ENCODE peak calls at places on chromosome 3, in six cellular contexts. One of them, this sample, is unnamed.

GRCh38 chr3:143358155-143358792 is 238.7 kb downstream of the CHST2 start:
- ATAC-seq in left cardiac atrium: no peak
- ATAC-seq in HepG2: no peak
- ATAC-seq in natural killer cell: no peak
- ATAC-seq in upper lobe of left lung: no peak
- ATAC-seq in sciatic nerve: no peak
- ATAC-seq in this sample: no peak

GRCh38 chr3:30342319-30343060 is 263.9 kb upstream of the TGFBR2 start:
- ATAC-seq in left cardiac atrium: peak
- ATAC-seq in HepG2: peak
- ATAC-seq in natural killer cell: no peak
- ATAC-seq in upper lobe of left lung: peak
- ATAC-seq in sciatic nerve: peak
- ATAC-seq in this sample: peak

GRCh38 chr3:132006605-132007204 is 28.1 kb downstream of the CPNE4 start:
- ATAC-seq in left cardiac atrium: no peak
- ATAC-seq in HepG2: peak
- ATAC-seq in natural killer cell: no peak
- ATAC-seq in upper lobe of left lung: no peak
- ATAC-seq in sciatic nerve: no peak
- ATAC-seq in this sample: no peak

GRCh38 chr3:86938305-86938704 is 52.6 kb downstream of the VGLL3 start:
- ATAC-seq in left cardiac atrium: no peak
- ATAC-seq in HepG2: no peak
- ATAC-seq in natural killer cell: no peak
- ATAC-seq in upper lobe of left lung: no peak
- ATAC-seq in sciatic nerve: peak
- ATAC-seq in this sample: no peak

GRCh38 chr3:58323795-58324674 is 8.7 kb upstream of the PXK start:
- ATAC-seq in left cardiac atrium: no peak
- ATAC-seq in HepG2: no peak
- ATAC-seq in natural killer cell: no peak
- ATAC-seq in upper lobe of left lung: no peak
- ATAC-seq in sciatic nerve: no peak
- ATAC-seq in this sample: no peak

GRCh38 chr3:37074178-37074577 is 80.9 kb downstream of the MLH1 start:
- ATAC-seq in left cardiac atrium: no peak
- ATAC-seq in HepG2: no peak
- ATAC-seq in natural killer cell: no peak
- ATAC-seq in upper lobe of left lung: no peak
- ATAC-seq in sciatic nerve: no peak
- ATAC-seq in this sample: no peak

GRCh38 chr3:8507496-8507895 is 5.9 kb downstream of the LMCD1 start:
- ATAC-seq in left cardiac atrium: no peak
- ATAC-seq in HepG2: no peak
- ATAC-seq in natural killer cell: no peak
- ATAC-seq in upper lobe of left lung: no peak
- ATAC-seq in sciatic nerve: no peak
- ATAC-seq in this sample: no peak

GRCh38 chr3:175338775-175339535 is 479.8 kb downstream of the NAALADL2 start:
- ATAC-seq in left cardiac atrium: no peak
- ATAC-seq in HepG2: no peak
- ATAC-seq in natural killer cell: no peak
- ATAC-seq in upper lobe of left lung: peak
- ATAC-seq in sciatic nerve: peak
- ATAC-seq in this sample: peak

GRCh38 chr3:152703245-152703900 is 131.6 kb upstream of the P2RY1 start:
- ATAC-seq in left cardiac atrium: no peak
- ATAC-seq in HepG2: no peak
- ATAC-seq in natural killer cell: no peak
- ATAC-seq in upper lobe of left lung: no peak
- ATAC-seq in sciatic nerve: no peak
- ATAC-seq in this sample: no peak

GRCh38 chr3:183927059-183927458 is 42.4 kb upstream of the PARL start:
- ATAC-seq in left cardiac atrium: no peak
- ATAC-seq in HepG2: no peak
- ATAC-seq in natural killer cell: no peak
- ATAC-seq in upper lobe of left lung: no peak
- ATAC-seq in sciatic nerve: no peak
- ATAC-seq in this sample: no peak

GRCh38 chr3:120450261-120450913 is 405 bp downstream of the FSTL1 start:
- ATAC-seq in left cardiac atrium: peak
- ATAC-seq in HepG2: peak
- ATAC-seq in natural killer cell: peak
- ATAC-seq in upper lobe of left lung: peak
- ATAC-seq in sciatic nerve: peak
- ATAC-seq in this sample: peak

GRCh38 chr3:169390741-169391300 is 272.7 kb downstream of the MECOM start:
- ATAC-seq in left cardiac atrium: peak
- ATAC-seq in HepG2: no peak
- ATAC-seq in natural killer cell: no peak
- ATAC-seq in upper lobe of left lung: no peak
- ATAC-seq in sciatic nerve: no peak
- ATAC-seq in this sample: no peak

GRCh38 chr3:62749657-62750056 is 125.6 kb downstream of the CADPS start:
- ATAC-seq in left cardiac atrium: no peak
- ATAC-seq in HepG2: no peak
- ATAC-seq in natural killer cell: no peak
- ATAC-seq in upper lobe of left lung: no peak
- ATAC-seq in sciatic nerve: no peak
- ATAC-seq in this sample: no peak

GRCh38 chr3:179020112-179020511 is 51.5 kb downstream of the ZMAT3 start:
- ATAC-seq in left cardiac atrium: peak
- ATAC-seq in HepG2: no peak
- ATAC-seq in natural killer cell: no peak
- ATAC-seq in upper lobe of left lung: no peak
- ATAC-seq in sciatic nerve: peak
- ATAC-seq in this sample: peak

GRCh38 chr3:177764377-177764912 is 567.2 kb upstream of the TBL1XR1 start:
- ATAC-seq in left cardiac atrium: peak
- ATAC-seq in HepG2: no peak
- ATAC-seq in natural killer cell: no peak
- ATAC-seq in upper lobe of left lung: no peak
- ATAC-seq in sciatic nerve: peak
- ATAC-seq in this sample: no peak

GRCh38 chr3:54211097-54211496 is 88.7 kb downstream of the CACNA2D3 start:
- ATAC-seq in left cardiac atrium: no peak
- ATAC-seq in HepG2: no peak
- ATAC-seq in natural killer cell: no peak
- ATAC-seq in upper lobe of left lung: no peak
- ATAC-seq in sciatic nerve: no peak
- ATAC-seq in this sample: no peak

GRCh38 chr3:114411811-114412803 is 118.3 kb downstream of the TIGIT start:
- ATAC-seq in left cardiac atrium: peak
- ATAC-seq in HepG2: peak
- ATAC-seq in natural killer cell: no peak
- ATAC-seq in upper lobe of left lung: no peak
- ATAC-seq in sciatic nerve: peak
- ATAC-seq in this sample: peak

GRCh38 chr3:134235677-134236076 is 15.0 kb downstream of the RYK start:
- ATAC-seq in left cardiac atrium: no peak
- ATAC-seq in HepG2: no peak
- ATAC-seq in natural killer cell: no peak
- ATAC-seq in upper lobe of left lung: no peak
- ATAC-seq in sciatic nerve: no peak
- ATAC-seq in this sample: no peak

GRCh38 chr3:69113536-69113935 is 8.9 kb downstream of the LMOD3 start:
- ATAC-seq in left cardiac atrium: peak
- ATAC-seq in HepG2: no peak
- ATAC-seq in natural killer cell: no peak
- ATAC-seq in upper lobe of left lung: no peak
- ATAC-seq in sciatic nerve: no peak
- ATAC-seq in this sample: no peak

GRCh38 chr3:12829886-12830784 is 11.2 kb downstream of the RPL32 start:
- ATAC-seq in left cardiac atrium: peak
- ATAC-seq in HepG2: peak
- ATAC-seq in natural killer cell: no peak
- ATAC-seq in upper lobe of left lung: no peak
- ATAC-seq in sciatic nerve: peak
- ATAC-seq in this sample: no peak